ENCODE peak calls at places on chromosome 1, in ten cellular contexts. L, H, R, A, I, W, D, K, U and B are unnamed samples. For H3K4me1, the result is how much of the 10 kb centered on the place peaks cover.

GRCh38 chr1:89724369-89725015 is 91.6 kb downstream of the LRRC8C start:
- DNase-seq in D (no peak), I (peak), R (peak), W (no peak), A (no peak), H (no peak), K (peak), L (peak), U (no peak), B (no peak)

GRCh38 chr1:231139659-231140650 is 21.9 kb upstream of the TRIM67 start:
- DNase-seq in A (no peak), I (no peak), R (no peak), W (no peak), H (no peak), L (no peak), U (no peak), D (no peak), K (no peak), B (no peak)

GRCh38 chr1:209545423-209545822 is 38.1 kb upstream of the CAMK1G start:
- DNase-seq in W (no peak), L (no peak), U (no peak), D (no peak), A (no peak), H (no peak), K (no peak), I (no peak), R (no peak), B (no peak)

GRCh38 chr1:30511563-30512252 is 211.7 kb downstream of the MATN1 start:
- DNase-seq in I (no peak), R (no peak), A (no peak), D (no peak), U (no peak), K (no peak), W (no peak), H (no peak), L (no peak), B (no peak)

GRCh38 chr1:162030741-162031280 is 7.1 kb upstream of the OLFML2B start:
- DNase-seq in A (no peak), K (no peak), R (no peak), D (no peak), L (no peak), H (no peak), W (no peak), I (no peak), U (no peak), B (no peak)

GRCh38 chr1:87204441-87204840 is 124.2 kb upstream of the LMO4 start:
- DNase-seq in W (no peak), I (no peak), A (no peak), D (no peak), K (no peak), U (no peak), H (no peak), L (no peak), R (no peak), B (no peak)

GRCh38 chr1:183353597-183353996 is 64.6 kb downstream of the NMNAT2 start:
- DNase-seq in K (no peak), D (no peak), U (no peak), R (no peak), W (no peak), L (no peak), I (no peak), A (no peak), H (no peak), B (peak)

GRCh38 chr1:181452746-181453145 is 30.6 kb upstream of the CACNA1E start:
- DNase-seq in I (no peak), R (no peak), U (no peak), A (no peak), W (no peak), K (no peak), H (no peak), L (no peak), D (no peak), B (no peak)

GRCh38 chr1:248696261-248696660 is 6.3 kb downstream of the OR14I1 start:
- DNase-seq in H (no peak), I (peak), L (no peak), R (peak), A (no peak), D (no peak), K (no peak), U (no peak), W (no peak), B (peak)

GRCh38 chr1:1906185-1907097 is 8.6 kb upstream of the CALML6 start:
- DNase-seq in A (peak), D (peak), U (peak), I (peak), R (peak), L (peak), W (peak), H (no peak), K (peak), B (peak)

GRCh38 chr1:218521414-218522169 is 176.5 kb downstream of the TGFB2 start:
- DNase-seq in I (peak), R (peak), K (no peak), U (no peak), D (no peak), H (peak), W (peak), A (no peak), L (peak), B (peak)

GRCh38 chr1:173149887-173150286 is 57.2 kb downstream of the TNFSF4 start:
- DNase-seq in K (no peak), U (no peak), L (no peak), R (no peak), D (no peak), I (no peak), H (no peak), W (no peak), A (no peak), B (peak)

GRCh38 chr1:226314055-226314454 is 5.1 kb upstream of the LIN9 start:
- DNase-seq in U (no peak), L (no peak), D (no peak), R (no peak), I (no peak), K (no peak), A (no peak), H (no peak), W (no peak), B (no peak)

GRCh38 chr1:217527151-217527550 is 103.7 kb downstream of the GPATCH2 start:
- DNase-seq in K (no peak), D (no peak), L (no peak), I (no peak), W (no peak), H (no peak), U (no peak), A (no peak), R (no peak), B (no peak)

GRCh38 chr1:30379684-30380624 is 343.4 kb downstream of the MATN1 start:
- DNase-seq in H (no peak), A (peak), I (peak), K (no peak), L (peak), W (peak), U (peak), R (peak), D (no peak), B (peak)

GRCh38 chr1:194062526-194062925 is 876.1 kb upstream of the B3GALT2 start:
- DNase-seq in I (no peak), L (no peak), K (no peak), H (no peak), D (no peak), R (no peak), A (no peak), W (no peak), U (no peak), B (no peak)

GRCh38 chr1:170593173-170593572 is 61.2 kb downstream of the GORAB start:
- DNase-seq in U (no peak), K (no peak), W (no peak), R (no peak), D (no peak), H (no peak), I (no peak), L (no peak), A (no peak), B (no peak)

GRCh38 chr1:48469616-48470500 is 2.1 kb downstream of the SPATA6 start:
- DNase-seq in W (peak), L (no peak), K (peak), H (no peak), R (peak), A (no peak), I (peak), D (peak), U (peak), B (peak)

GRCh38 chr1:147834189-147834588 is 68.4 kb upstream of the GJA8 start:
- DNase-seq in H (no peak), R (no peak), K (no peak), I (no peak), D (no peak), W (no peak), A (no peak), L (no peak), U (no peak), B (no peak)

GRCh38 chr1:240242601-240243144 is 151.0 kb downstream of the FMN2 start:
- DNase-seq in K (no peak), U (no peak), L (no peak), I (no peak), D (no peak), R (no peak), A (no peak), H (no peak), W (no peak), B (no peak)

GRCh38 chr1:205988585-205988995 is 14.6 kb downstream of the RAB7B start:
- DNase-seq in I (no peak), W (no peak), D (no peak), A (no peak), R (no peak), K (no peak), L (no peak), H (no peak), U (no peak), B (no peak)

GRCh38 chr1:33612877-33613487 is 140.5 kb downstream of the ZSCAN20 start:
- DNase-seq in A (no peak), K (peak), L (peak), R (peak), W (no peak), H (peak), I (peak), D (no peak), U (no peak), B (peak)

GRCh38 chr1:150469291-150469690 is 17.9 kb upstream of the TARS2 start:
- DNase-seq in H (no peak), U (no peak), A (no peak), L (no peak), W (no peak), I (no peak), K (no peak), R (no peak), D (no peak), B (no peak)

GRCh38 chr1:39753132-39754025 is 14.7 kb downstream of the PPIE start:
- DNase-seq in H (no peak), K (no peak), U (peak), L (no peak), A (no peak), D (no peak), I (no peak), W (no peak), R (no peak), B (no peak)

GRCh38 chr1:26522073-26522472 is 7.5 kb upstream of the RPS6KA1 start:
- DNase-seq in I (no peak), L (no peak), R (no peak), W (no peak), D (no peak), K (no peak), H (no peak), U (no peak), A (no peak), B (no peak)

GRCh38 chr1:165902565-165902964 is 75.2 kb downstream of the UCK2 start:
- DNase-seq in I (no peak), A (no peak), D (no peak), R (no peak), K (no peak), L (no peak), W (no peak), U (no peak), H (no peak), B (no peak)

GRCh38 chr1:165905853-165906252 is 78.4 kb downstream of the UCK2 start:
- DNase-seq in K (no peak), R (no peak), D (no peak), W (no peak), H (no peak), U (no peak), L (no peak), A (no peak), I (no peak), B (no peak)

GRCh38 chr1:165907256-165907857 is 79.9 kb downstream of the UCK2 start:
- DNase-seq in L (no peak), A (no peak), I (no peak), D (no peak), K (no peak), W (no peak), U (no peak), H (no peak), R (no peak), B (no peak)

GRCh38 chr1:165903672-165904071 is 76.3 kb downstream of the UCK2 start:
- DNase-seq in A (no peak), U (no peak), W (no peak), R (peak), K (no peak), I (no peak), L (no peak), D (no peak), H (no peak), B (peak)

DNA sequence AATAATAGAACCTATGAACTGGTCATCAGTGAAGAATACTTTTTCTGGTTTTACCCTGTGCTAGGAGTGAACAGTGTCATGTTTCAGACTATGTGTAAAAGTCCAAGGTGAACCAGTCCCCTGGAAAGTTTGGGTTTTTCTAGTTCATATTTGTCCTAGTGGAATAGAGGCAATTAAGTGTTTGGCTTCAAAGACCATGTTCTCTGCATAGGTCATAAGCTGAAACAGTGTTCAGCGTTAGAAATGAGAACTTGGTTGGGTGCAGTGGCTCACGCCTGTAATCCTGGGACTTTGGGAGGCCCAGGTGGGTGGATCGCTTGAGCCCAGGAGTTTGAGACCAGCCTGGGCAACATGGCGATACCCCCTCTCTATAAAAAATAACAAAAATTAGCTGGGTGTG is 77.5 kb downstream of the UCK2 start:
- DNase-seq in W (no peak), A (no peak), D (no peak), R (no peak), I (no peak), K (no peak), L (no peak), H (no peak), U (no peak), B (no peak)
- H3K27ac ChIP-seq in W (no peak), A (no peak), D (no peak), R (no peak), I (no peak), K (no peak), L (no peak), H (no peak), U (no peak), B (no peak)

DNA sequence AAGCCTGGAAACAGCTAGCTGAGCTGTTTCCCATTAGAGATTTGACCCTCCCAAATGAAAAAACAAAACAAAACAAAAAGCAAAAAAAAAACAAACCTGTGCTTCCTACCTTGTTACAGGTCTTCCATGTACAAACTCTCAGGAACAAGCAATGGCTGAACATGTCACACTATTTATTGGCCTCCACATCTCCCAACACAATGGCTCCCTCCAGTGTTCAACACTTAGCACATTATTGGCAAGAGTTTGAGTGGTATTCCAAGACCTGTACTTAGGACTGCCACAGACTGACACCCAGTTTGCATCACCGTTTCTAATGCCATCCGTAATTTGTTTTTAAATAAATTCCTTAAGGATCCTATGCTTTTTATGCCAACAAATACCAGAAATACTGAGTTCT is 195.0 kb upstream of the OLFM3 start:
- DNase-seq in D (no peak), R (peak), L (no peak), W (no peak), I (peak), H (no peak), A (no peak), U (no peak), K (no peak), B (peak)
- TF ChIP-seq CTCF in D (peak), R (peak), L (no peak), W (no peak), I (peak), H (peak), A (peak), U (peak), K (peak), B (peak)

GRCh38 chr1:83742446-83742845 is 256.5 kb downstream of the TTLL7 start:
- DNase-seq in L (no peak), D (no peak), W (no peak), U (no peak), I (no peak), A (no peak), R (no peak), H (no peak), K (no peak), B (no peak)

GRCh38 chr1:83746234-83746633 is 252.7 kb downstream of the TTLL7 start:
- DNase-seq in K (no peak), W (no peak), L (no peak), R (no peak), A (no peak), U (no peak), H (no peak), D (no peak), I (peak), B (no peak)

GRCh38 chr1:83741348-83741747 is 257.6 kb downstream of the TTLL7 start:
- DNase-seq in W (no peak), R (no peak), I (no peak), L (no peak), U (no peak), D (no peak), H (no peak), K (no peak), A (no peak), B (no peak)

DNA sequence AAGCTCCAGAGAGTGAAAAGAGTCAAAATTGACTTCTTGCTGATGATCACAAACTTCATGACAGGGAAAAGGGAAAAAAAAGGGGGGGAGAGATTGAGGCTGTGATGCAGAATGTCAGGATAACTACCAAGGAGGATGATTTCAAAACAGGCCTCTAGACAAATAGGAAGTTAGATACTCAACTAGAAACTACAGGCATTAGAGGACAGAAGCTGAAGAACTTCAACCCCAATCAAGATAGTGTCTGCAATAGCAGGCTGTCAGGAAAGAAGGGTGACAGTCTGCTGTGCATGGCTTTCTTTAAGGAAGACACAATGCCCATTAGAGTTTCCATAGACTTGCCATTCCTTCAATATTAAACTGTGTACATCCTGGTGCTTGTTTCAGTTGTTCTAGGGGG is 257.2 kb downstream of the TTLL7 start:
- DNase-seq in K (no peak), I (no peak), R (no peak), A (no peak), W (no peak), L (no peak), H (no peak), D (no peak), U (no peak), B (no peak)
- H3K4me1 ChIP-seq in K (under half), I (under half), R (under half), A (under half), W (under half), L (under half), H (under half), D (under half), U (under half), B (under half)

GRCh38 chr1:93219443-93219842 is 38.9 kb downstream of the CCDC18 start:
- DNase-seq in A (no peak), U (no peak), K (no peak), D (no peak), W (no peak), I (peak), H (no peak), R (no peak), L (no peak), B (no peak)
- H3K27ac ChIP-seq in A (no peak), U (no peak), K (no peak), D (no peak), W (no peak), I (no peak), H (no peak), R (no peak), L (no peak), B (no peak)